ENCODE peak calls at places on chromosomes 11 and 22, in six cellular contexts. B, O, P, D, H and J are unnamed samples.

GRCh38 chr22:43434601-43435311 is 22.9 kb downstream of the MPPED1 start:
- DNase-seq in P (no peak), H (no peak), D (no peak), O (peak; percentile 59), B (no peak), J (no peak)

GRCh38 chr22:42885446-42885845 is 28.4 kb upstream of the ARFGAP3 start:
- DNase-seq in H (no peak), D (no peak), O (no peak), P (no peak), B (no peak), J (no peak)

GRCh38 chr22:41994506-41994905 is 4.1 kb upstream of the WBP2NL start:
- DNase-seq in H (no peak), P (no peak), D (no peak), B (peak; percentile 10), O (peak; percentile 22), J (no peak)

GRCh38 chr11:118572075-118572913 is at the start of gene ARCN1:
- DNase-seq in O (peak; percentile 91), P (peak; percentile 77), B (peak; percentile 64), H (peak; percentile 72), D (peak; percentile 80), J (peak; percentile 67)

GRCh38 chr11:58394195-58394594 is 12.5 kb downstream of the OR5B3 start:
- DNase-seq in H (no peak), D (no peak), O (no peak), B (no peak), P (no peak), J (no peak)

GRCh38 chr11:45250035-45250693 is 36.0 kb downstream of the SYT13 start:
- DNase-seq in O (no peak), B (no peak), H (no peak), P (no peak), D (no peak), J (no peak)

GRCh38 chr22:36466258-36466657 is 15.2 kb downstream of the TXN2 start:
- DNase-seq in O (no peak), H (no peak), B (no peak), D (no peak), P (no peak), J (no peak)

GRCh38 chr11:44110231-44110679 is 14.8 kb downstream of the EXT2 start:
- DNase-seq in B (peak; percentile 32), O (no peak), D (peak; percentile 35), H (peak; percentile 64), P (peak; percentile 16), J (peak; percentile 52)

GRCh38 chr11:69808708-69809107 is 10.5 kb downstream of the FGF3 start:
- DNase-seq in O (no peak), P (no peak), H (no peak), D (no peak), B (no peak), J (no peak)

GRCh38 chr11:70697701-70698100 is 299.4 kb downstream of the CTTN start:
- DNase-seq in O (no peak), D (no peak), B (no peak), P (no peak), H (no peak), J (no peak)

GRCh38 chr22:27918351-27919221 is 470 bp downstream of the PITPNB start:
- DNase-seq in P (peak; percentile 26), D (peak; percentile 65), B (no peak), H (peak; percentile 58), O (peak; percentile 83), J (peak; percentile 36)

GRCh38 chr11:114284021-114284420 is 12.2 kb upstream of the NNMT start:
- DNase-seq in B (no peak), H (no peak), P (no peak), O (no peak), D (no peak), J (no peak)

GRCh38 chr22:20578192-20578591 is 70.8 kb downstream of the MED15 start:
- DNase-seq in B (no peak), O (no peak), P (no peak), D (no peak), H (no peak), J (no peak)

GRCh38 chr11:119323532-119324033 is 6.7 kb upstream of the MCAM start:
- DNase-seq in B (no peak), P (peak; percentile 71), H (peak; percentile 84), O (no peak), D (peak; percentile 79), J (peak; percentile 80)

GRCh38 chr22:32665676-32666075 is 135.8 kb upstream of the TIMP3 start:
- DNase-seq in D (no peak), P (no peak), H (no peak), B (no peak), O (no peak), J (no peak)

GRCh38 chr22:46025973-46026906 is 49.3 kb upstream of the WNT7B start:
- DNase-seq in B (no peak), H (no peak), P (no peak), D (no peak), O (peak; percentile 32), J (no peak)

GRCh38 chr22:24706732-24707476 is 67.6 kb downstream of the PIWIL3 start:
- DNase-seq in H (no peak), P (no peak), B (no peak), O (no peak), D (no peak), J (no peak)

GRCh38 chr11:106706355-106706754 is 311.9 kb downstream of the GUCY1A2 start:
- DNase-seq in D (no peak), H (no peak), B (no peak), O (no peak), P (no peak), J (no peak)

GRCh38 chr22:18068381-18068988 is 9.3 kb upstream of the PEX26 start:
- DNase-seq in D (no peak), P (no peak), H (no peak), B (no peak), O (peak; percentile 10), J (no peak)

GRCh38 chr11:62152245-62153086 is 28.7 kb downstream of the INCENP start:
- DNase-seq in D (no peak), P (no peak), H (no peak), B (no peak), O (peak; percentile 35), J (no peak)

GRCh38 chr11:106156290-106156937 is 79.0 kb downstream of the AASDHPPT start:
- DNase-seq in P (no peak), D (no peak), O (no peak), B (no peak), H (peak; percentile 25), J (no peak)

GRCh38 chr11:70590356-70590991 is 192.1 kb downstream of the CTTN start:
- DNase-seq in P (no peak), B (no peak), D (no peak), H (no peak), O (no peak), J (no peak)

GRCh38 chr11:86162257-86162656 is 82.3 kb upstream of the EED start:
- DNase-seq in D (no peak), H (no peak), O (no peak), P (no peak), B (peak; percentile 29), J (no peak)

GRCh38 chr11:79428406-79428805 is 12.4 kb downstream of the TENM4 start:
- DNase-seq in P (no peak), B (no peak), H (no peak), D (no peak), O (no peak), J (no peak)

GRCh38 chr11:115415939-115416338 is 88.3 kb downstream of the CADM1 start:
- DNase-seq in O (no peak), D (no peak), P (no peak), B (no peak), H (no peak), J (no peak)

GRCh38 chr11:44325698-44326097 is 15.8 kb upstream of the ALX4 start:
- DNase-seq in O (no peak), P (no peak), B (no peak), H (no peak), D (no peak), J (no peak)

GRCh38 chr11:99555506-99555905 is 534.8 kb downstream of the CNTN5 start:
- DNase-seq in O (no peak), P (no peak), B (no peak), H (no peak), D (no peak), J (no peak)

GRCh38 chr11:47348859-47349258 is 3.6 kb downstream of the MYBPC3 start:
- DNase-seq in P (no peak), D (no peak), B (peak; percentile 23), O (no peak), H (no peak), J (no peak)

GRCh38 chr11:35111171-35112055 is 27.6 kb upstream of the CD44 start:
- DNase-seq in B (peak; percentile 89), P (no peak), D (no peak), H (no peak), O (no peak), J (no peak)

GRCh38 chr11:45659031-45659817 is 6.2 kb downstream of the CHST1 start:
- DNase-seq in O (peak; percentile 48), H (no peak), D (no peak), P (no peak), B (no peak), J (no peak)

GRCh38 chr11:133993107-133993506 is 36.3 kb upstream of the IGSF9B start:
- DNase-seq in H (no peak), O (no peak), P (no peak), D (no peak), B (no peak), J (no peak)

GRCh38 chr11:44539971-44540370 is 25.5 kb upstream of the CD82 start:
- DNase-seq in B (no peak), D (no peak), P (no peak), H (no peak), O (no peak), J (no peak)